ENCODE peak calls at places on chromosomes 13 and 19, in six cellular contexts. N, X, U, B, P and V are unnamed samples.

GRCh38 chr19:58500242-58500641 is 11.6 kb downstream of the SLC27A5 start:
- DNase-seq in B (peak; percentile 37), N (no peak), X (no peak), P (no peak), U (no peak), V (no peak)

GRCh38 chr13:71828117-71828516 is 38.9 kb downstream of the DACH1 start:
- DNase-seq in X (no peak), B (no peak), U (no peak), P (no peak), N (no peak), V (no peak)

GRCh38 chr13:98494769-98495168 is 82.1 kb downstream of the STK24 start:
- DNase-seq in X (no peak), U (no peak), B (no peak), P (no peak), N (no peak), V (no peak)

GRCh38 chr19:17854061-17854460 is 5.6 kb upstream of the RPL18A start:
- DNase-seq in U (no peak), P (no peak), B (no peak), X (no peak), N (no peak), V (no peak)

GRCh38 chr13:73956101-73956500 is 178.1 kb downstream of the KLF12 start:
- DNase-seq in X (no peak), B (no peak), N (no peak), P (no peak), U (no peak), V (no peak)

GRCh38 chr13:46179576-46180368 is 2.2 kb downstream of the LCP1 start:
- DNase-seq in U (peak; percentile 36), X (no peak), P (peak; percentile 43), N (peak; percentile 90), B (no peak), V (peak; percentile 48)

GRCh38 chr19:39430675-39431593 is 4.8 kb downstream of the RPS16 start:
- DNase-seq in X (peak; percentile 100), P (no peak), N (peak; percentile 89), U (peak; percentile 48), B (no peak), V (no peak)

GRCh38 chr19:44644391-44645016 is 794 bp downstream of the PVR start:
- DNase-seq in U (peak; percentile 32), X (peak; percentile 49), B (no peak), N (no peak), P (no peak), V (no peak)

GRCh38 chr13:23796546-23796945 is 92.7 kb downstream of the MIPEP start:
- DNase-seq in U (no peak), B (no peak), N (no peak), P (no peak), X (peak; percentile 49), V (no peak)

GRCh38 chr13:107835339-107836018 is 379.9 kb downstream of the LIG4 start:
- DNase-seq in B (no peak), U (no peak), P (no peak), X (peak; percentile 88), N (no peak), V (no peak)

GRCh38 chr19:55246462-55247451 is 12.1 kb downstream of the PPP6R1 start:
- DNase-seq in N (no peak), B (no peak), U (no peak), X (no peak), P (no peak), V (no peak)

GRCh38 chr13:111898956-111899713 is 167.8 kb upstream of the SOX1 start:
- DNase-seq in N (peak; percentile 58), P (no peak), B (no peak), U (no peak), X (no peak), V (no peak)

GRCh38 chr13:105817011-105817410 is 718.5 kb downstream of the EFNB2 start:
- DNase-seq in X (no peak), B (no peak), P (no peak), U (no peak), N (no peak), V (no peak)

GRCh38 chr19:37817180-37817911 is 38.0 kb upstream of the ZNF573 start:
- DNase-seq in B (peak; percentile 86), U (no peak), N (no peak), X (peak; percentile 3), P (peak; percentile 33), V (peak; percentile 40)

GRCh38 chr13:113152894-113153809 is 5.3 kb upstream of the PROZ start:
- DNase-seq in X (no peak), P (peak; percentile 49), N (peak; percentile 92), B (peak; percentile 76), U (peak; percentile 32), V (peak; percentile 23)

GRCh38 chr13:114112826-114113322 is 19.5 kb downstream of the RASA3 start:
- DNase-seq in B (no peak), N (peak; percentile 72), X (no peak), P (no peak), U (no peak), V (peak; percentile 8)

GRCh38 chr19:32460476-32460875 is 54.9 kb downstream of the DPY19L3 start:
- DNase-seq in B (no peak), N (no peak), X (no peak), P (no peak), U (no peak), V (no peak)

GRCh38 chr13:47085346-47085745 is 188.5 kb upstream of the HTR2A start:
- DNase-seq in U (no peak), N (no peak), X (peak; percentile 44), P (no peak), B (no peak), V (no peak)

GRCh38 chr13:31477961-31478360 is 261.4 kb upstream of the RXFP2 start:
- DNase-seq in N (no peak), U (no peak), P (no peak), X (peak; percentile 30), B (no peak), V (no peak)

GRCh38 chr19:44856438-44857083 is 10.5 kb downstream of the NECTIN2 start:
- DNase-seq in N (no peak), P (peak; percentile 56), X (no peak), B (no peak), U (peak; percentile 32), V (no peak)

GRCh38 chr13:98509271-98510155 is 67.4 kb downstream of the STK24 start:
- DNase-seq in B (no peak), N (peak; percentile 93), X (peak; percentile 92), P (peak; percentile 66), U (peak; percentile 82), V (no peak)

GRCh38 chr13:88339271-88339741 is 668.1 kb downstream of the SLITRK5 start:
- DNase-seq in P (no peak), B (no peak), X (no peak), N (no peak), U (no peak), V (no peak)

GRCh38 chr13:110336681-110337080 is 29.6 kb downstream of the COL4A2 start:
- DNase-seq in X (peak; percentile 78), B (no peak), N (no peak), P (no peak), U (no peak), V (no peak)

GRCh38 chr19:24054044-24054935 is 32.7 kb upstream of the ZNF254 start:
- DNase-seq in U (no peak), P (no peak), N (no peak), B (no peak), X (peak; percentile 95), V (no peak)

GRCh38 chr13:101520672-101521071 is 68.2 kb downstream of the ITGBL1 start:
- DNase-seq in X (peak; percentile 86), U (no peak), P (no peak), B (no peak), N (no peak), V (no peak)

GRCh38 chr13:52461265-52461664 is 6.0 kb downstream of the CKAP2 start:
- DNase-seq in U (no peak), B (no peak), N (no peak), P (no peak), X (no peak), V (no peak)

GRCh38 chr19:35249146-35249847 is 495 bp downstream of the LSR start:
- DNase-seq in B (no peak), N (peak; percentile 85), X (no peak), P (no peak), U (peak; percentile 68), V (no peak)

GRCh38 chr13:80339841-80340642 is 884 bp downstream of the SPRY2 start:
- DNase-seq in P (peak; percentile 46), B (peak; percentile 56), U (peak; percentile 14), N (peak; percentile 89), X (peak; percentile 42), V (peak; percentile 36)

GRCh38 chr19:10018219-10018618 is 4.9 kb downstream of the RDH8 start:
- DNase-seq in P (no peak), B (no peak), N (no peak), U (no peak), X (peak; percentile 87), V (no peak)

GRCh38 chr19:55677572-55678028 is 2.6 kb downstream of the EPN1 start:
- DNase-seq in U (peak; percentile 31), B (no peak), N (no peak), P (peak; percentile 67), X (no peak), V (no peak)

DNA sequence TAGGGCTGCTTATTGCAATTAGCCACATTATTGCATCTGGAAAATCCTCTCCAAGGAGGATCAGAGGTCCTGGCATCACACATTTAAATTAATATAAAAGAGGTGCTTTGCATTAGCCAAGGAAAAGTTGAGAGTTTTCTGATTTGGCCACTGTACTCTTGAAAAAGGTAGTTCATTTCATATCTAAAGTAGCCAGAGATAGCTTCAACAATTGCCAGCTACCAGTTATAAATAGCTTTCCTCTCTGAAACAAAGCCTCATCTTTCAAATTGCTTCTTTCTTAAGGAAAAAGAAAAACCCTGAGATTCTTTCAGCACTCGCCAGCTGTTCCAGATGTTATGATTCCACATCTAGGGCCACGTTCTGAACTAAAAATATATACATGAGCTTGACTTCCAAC is 69.6 kb downstream of the ERCC5 start:
- DNase-seq in U (no peak), N (no peak), B (no peak), P (no peak), X (no peak), V (no peak)
- TF ChIP-seq POLR2A in U (no peak), N (no peak), B (no peak), P (no peak), X (no peak), V (no peak)

GRCh38 chr13:59319276-59319675 is 844.5 kb downstream of the DIAPH3 start:
- DNase-seq in B (no peak), X (no peak), U (no peak), N (no peak), P (no peak), V (no peak)
- H3K4me3 ChIP-seq in B (no peak overlapping the region), X (no peak overlapping the region), U (no peak overlapping the region), N (no peak overlapping the region), P (no peak overlapping the region), V (no peak overlapping the region)

GRCh38 chr19:48815870-48816501 is 5.2 kb upstream of the BCAT2 start:
- DNase-seq in B (no peak), X (peak; percentile 43), U (no peak), N (no peak), P (peak; percentile 62), V (no peak)
- TF ChIP-seq POLR2A in B (no peak), X (no peak), U (no peak), N (no peak), P (no peak), V (no peak)

DNA sequence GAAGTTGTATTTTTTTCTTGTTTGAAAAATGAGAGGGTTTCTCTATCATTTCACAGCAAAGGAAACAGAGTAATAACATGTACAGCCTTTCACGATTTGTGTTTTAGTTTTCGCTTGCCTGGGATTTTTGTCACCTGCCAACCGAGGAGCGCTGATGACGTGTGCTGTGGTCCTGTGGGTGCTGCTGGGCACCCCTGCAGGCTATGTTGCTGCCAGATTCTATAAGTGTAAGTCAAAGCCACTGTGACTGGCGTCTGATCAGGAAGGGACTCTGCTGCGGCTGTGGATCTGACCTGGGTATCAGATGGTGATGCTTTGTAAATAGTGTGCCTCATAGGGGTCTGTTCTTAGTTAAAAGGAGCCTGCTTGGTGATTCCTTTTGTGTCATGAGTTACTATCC is 45.6 kb downstream of the TM9SF2 start:
- DNase-seq in X (no peak), P (no peak), B (no peak), N (no peak), U (no peak), V (no peak)
- H3K4me3 ChIP-seq in X (no peak overlapping the region), P (no peak overlapping the region), B (no peak overlapping the region), N (no peak overlapping the region), U (no peak overlapping the region), V (no peak overlapping the region)